ENCODE peak calls at places on chromosome 9, in seven cellular contexts. L is tibial artery; C is mammary epithelial cell; J is heart left ventricle; T is CD8-positive, alpha-beta T cell; N is heart right ventricle; Y is keratinocyte. X is an unnamed sample.

GRCh38 chr9:36118201-36118600 is 18.3 kb upstream of the GLIPR2 start:
- DNase-seq in L (no peak), C (no peak), J (no peak), T (no peak), N (no peak), Y (no peak), X (no peak)

GRCh38 chr9:23556459-23556858 is 269.6 kb downstream of the ELAVL2 start:
- DNase-seq in L (no peak), C (peak; percentile 66), J (no peak), T (no peak), N (no peak), Y (no peak), X (no peak)

GRCh38 chr9:107249131-107249533 is 33.9 kb upstream of the RAD23B start:
- DNase-seq in L (no peak), C (peak; percentile 68), J (no peak), T (no peak), N (no peak), Y (no peak), X (no peak)

GRCh38 chr9:947985-948384 is 28.5 kb upstream of the DMRT3 start:
- DNase-seq in L (no peak), C (no peak), J (no peak), T (no peak), N (no peak), Y (no peak), X (no peak)

GRCh38 chr9:137672907-137673791 is 54.3 kb downstream of the EHMT1 start:
- DNase-seq in L (peak; percentile 63), C (peak; percentile 48), J (no peak), T (no peak), N (peak; percentile 51), Y (peak; percentile 30), X (no peak)

GRCh38 chr9:10251490-10251889 is 361.3 kb downstream of the PTPRD start:
- DNase-seq in L (no peak), C (peak; percentile 32), J (no peak), T (no peak), N (no peak), Y (no peak), X (no peak)

GRCh38 chr9:137202966-137203365 is 2.4 kb upstream of the TPRN start:
- DNase-seq in L (no peak), C (no peak), J (no peak), T (no peak), N (no peak), Y (no peak), X (no peak)

GRCh38 chr9:113580041-113580953 is 116.8 kb downstream of the RGS3 start:
- DNase-seq in L (peak; percentile 97), C (peak; percentile 76), J (peak; percentile 90), T (peak; percentile 77), N (peak; percentile 72), Y (no peak), X (no peak)

GRCh38 chr9:88174324-88174723 is 36.0 kb upstream of the SPATA31C2 start:
- DNase-seq in L (no peak), C (no peak), J (no peak), T (no peak), N (no peak), Y (no peak), X (no peak)

GRCh38 chr9:108347463-108348153 is 508.2 kb downstream of the ACTL7B start:
- DNase-seq in L (no peak), C (no peak), J (no peak), T (no peak), N (no peak), Y (no peak), X (no peak)

GRCh38 chr9:20929276-20929675 is 102.2 kb downstream of the HACD4 start:
- DNase-seq in L (no peak), C (no peak), J (no peak), T (no peak), N (no peak), Y (no peak), X (no peak)

GRCh38 chr9:33263131-33263935 is 1.2 kb downstream of the BAG1 start:
- DNase-seq in L (no peak), C (peak; percentile 35), J (no peak), T (no peak), N (peak; percentile 11), Y (no peak), X (peak; percentile 9)

GRCh38 chr9:98819231-98819630 is 11.8 kb downstream of the GALNT12 start:
- DNase-seq in L (no peak), C (no peak), J (no peak), T (no peak), N (no peak), Y (no peak), X (no peak)

GRCh38 chr9:68637020-68637419 is 68.0 kb upstream of the PIP5K1B start:
- DNase-seq in L (no peak), C (no peak), J (no peak), T (no peak), N (no peak), Y (no peak), X (no peak)

GRCh38 chr9:128921881-128922763 is 1.3 kb downstream of the PHYHD1 start:
- DNase-seq in L (peak; percentile 83), C (no peak), J (peak; percentile 79), T (no peak), N (peak; percentile 64), Y (no peak), X (no peak)

GRCh38 chr9:96644137-96644536 is 11.0 kb downstream of the PRXL2C start:
- DNase-seq in L (no peak), C (no peak), J (no peak), T (no peak), N (no peak), Y (no peak), X (no peak)

GRCh38 chr9:132646726-132647125 is 23.1 kb downstream of the DDX31 start:
- DNase-seq in L (no peak), C (no peak), J (no peak), T (no peak), N (no peak), Y (no peak), X (no peak)

GRCh38 chr9:114746591-114746990 is 59.2 kb downstream of the TNFSF15 start:
- DNase-seq in L (no peak), C (no peak), J (no peak), T (no peak), N (no peak), Y (no peak), X (no peak)

GRCh38 chr9:112487008-112487798 is 576 bp downstream of the KIAA1958 start:
- DNase-seq in L (peak; percentile 75), C (peak; percentile 39), J (peak; percentile 78), T (peak; percentile 69), N (peak; percentile 40), Y (no peak), X (peak; percentile 33)

GRCh38 chr9:89967527-89967926 is 362.7 kb downstream of the GADD45G start:
- DNase-seq in L (no peak), C (no peak), J (no peak), T (no peak), N (no peak), Y (no peak), X (no peak)

GRCh38 chr9:99712214-99712613 is 109.5 kb upstream of the NR4A3 start:
- DNase-seq in L (no peak), C (no peak), J (no peak), T (no peak), N (no peak), Y (no peak), X (no peak)

GRCh38 chr9:16335788-16336580 is 534.5 kb downstream of the BNC2 start:
- DNase-seq in L (peak; percentile 85), C (peak; percentile 98), J (peak; percentile 65), T (no peak), N (peak; percentile 38), Y (peak; percentile 77), X (peak; percentile 87)

GRCh38 chr9:7974335-7975005 is 174.9 kb upstream of the DMAC1 start:
- DNase-seq in L (no peak), C (no peak), J (no peak), T (no peak), N (no peak), Y (no peak), X (no peak)
- H3K27ac ChIP-seq in L (no peak overlapping the region), C (no peak overlapping the region), J (no peak overlapping the region), T (no peak overlapping the region), N (no peak overlapping the region), Y (no peak overlapping the region), X (no peak overlapping the region)

GRCh38 chr9:134519403-134520070 is 122.1 kb upstream of the COL5A1 start:
- DNase-seq in L (no peak), C (no peak), J (peak; percentile 57), T (no peak), N (no peak), Y (no peak), X (no peak)

GRCh38 chr9:134518004-134518606 is 123.5 kb upstream of the COL5A1 start:
- DNase-seq in L (no peak), C (no peak), J (peak; percentile 69), T (no peak), N (no peak), Y (no peak), X (no peak)

GRCh38 chr9:134514503-134514902 is 127.1 kb upstream of the COL5A1 start:
- DNase-seq in L (no peak), C (no peak), J (peak; percentile 32), T (no peak), N (no peak), Y (no peak), X (peak; percentile 19)

GRCh38 chr9:134515026-134515821 is 126.4 kb upstream of the COL5A1 start:
- DNase-seq in L (no peak), C (no peak), J (peak; percentile 59), T (no peak), N (no peak), Y (no peak), X (no peak)

DNA sequence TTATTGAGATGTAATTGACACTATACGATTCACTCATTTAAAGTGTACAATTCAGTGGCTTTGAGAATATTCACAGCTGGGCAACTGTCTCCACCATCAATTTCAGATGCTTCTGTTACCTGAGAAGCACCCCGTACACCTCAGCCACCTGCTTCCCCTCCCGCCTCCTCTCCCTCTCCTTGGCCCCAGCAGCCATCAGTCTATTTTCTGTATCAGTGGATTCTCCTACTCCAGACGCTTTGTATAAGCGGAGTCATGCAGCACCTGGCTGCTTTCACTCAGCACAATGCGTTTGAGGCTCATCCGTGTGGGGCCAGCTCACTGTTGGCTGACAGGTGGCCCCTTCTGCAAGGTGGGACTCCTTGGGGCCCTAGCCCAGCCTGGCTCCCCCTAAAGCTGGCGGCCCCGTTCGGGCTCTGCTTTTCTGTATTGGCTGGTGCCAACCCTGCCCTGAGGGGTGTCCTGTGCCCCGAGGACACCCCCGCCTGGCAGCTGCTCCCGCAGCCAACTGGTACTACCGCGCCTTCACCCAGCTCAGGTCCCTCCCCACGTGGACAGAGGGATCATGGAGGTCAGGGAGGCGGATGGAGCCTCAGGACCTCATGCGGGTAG is 124.4 kb upstream of the COL5A1 start:
- DNase-seq in L (no peak), C (no peak), J (peak; percentile 64), T (no peak), N (no peak), Y (no peak), X (no peak)
- H3K27ac ChIP-seq in L (no peak overlapping the region), C (no peak overlapping the region), J (no peak overlapping the region), T (no peak overlapping the region), N (no peak overlapping the region), Y (no peak overlapping the region), X (no peak overlapping the region)

DNA sequence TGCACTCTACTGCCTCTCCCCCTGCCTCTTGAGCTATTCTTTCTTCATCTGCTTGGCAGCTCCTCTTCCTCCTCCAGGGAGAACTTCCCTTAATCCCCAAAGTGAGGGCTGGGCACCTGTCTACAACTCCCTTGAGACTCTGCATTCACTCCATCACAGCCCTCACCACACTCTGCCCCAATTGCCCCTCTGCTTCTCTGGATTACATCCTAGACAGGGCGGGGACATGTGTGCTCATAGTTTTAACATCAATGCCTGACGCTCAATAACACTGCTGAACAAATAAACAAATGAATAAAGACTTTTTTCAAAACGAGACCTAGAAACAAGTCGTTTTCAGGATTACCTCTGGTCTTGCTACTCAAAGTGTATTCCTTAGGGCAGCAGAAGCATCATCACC is 115.8 kb downstream of the CDK5RAP2 start:
- DNase-seq in L (no peak), C (no peak), J (no peak), T (no peak), N (no peak), Y (no peak), X (peak; percentile 19)
- H3K27ac ChIP-seq in L (no peak overlapping the region), C (no peak overlapping the region), J (no peak overlapping the region), T (no peak overlapping the region), N (no peak overlapping the region), Y (no peak overlapping the region), X (no peak overlapping the region)

GRCh38 chr9:38205279-38205678 is 136.3 kb upstream of the SHB start:
- DNase-seq in L (no peak), C (peak; percentile 68), J (no peak), T (no peak), N (no peak), Y (no peak), X (no peak)
- H3K27ac ChIP-seq in L (no peak overlapping the region), C (no peak overlapping the region), J (no peak overlapping the region), T (no peak overlapping the region), N (no peak overlapping the region), Y (no peak overlapping the region), X (no peak overlapping the region)

X was measured in SJSA1.